ENCODE peak calls at places on chromosomes 11 and 22, in nine cellular contexts. One of them, this sample, is unnamed.
A peak's percentile ranks its signal among the peaks of the same experiment; 100 is the strongest.

GRCh38 chr11:24661313-24661712 is 164.5 kb downstream of the LUZP2 start:
- DNase-seq in WERI-Rb-1: no peak
- DNase-seq in HCT116: no peak
- DNase-seq in psoas muscle: no peak
- DNase-seq in breast epithelium: no peak
- DNase-seq in GM12865: no peak
- DNase-seq in IMR-90: no peak
- DNase-seq in Panc1: no peak
- DNase-seq in heart left ventricle: no peak
- DNase-seq in this sample: no peak

GRCh38 chr11:62787005-62787759 is at the start of gene TMEM179B:
- DNase-seq in WERI-Rb-1: peak; percentile 97
- DNase-seq in HCT116: peak; percentile 98
- DNase-seq in psoas muscle: peak; percentile 98
- DNase-seq in breast epithelium: peak; percentile 98
- DNase-seq in GM12865: peak; percentile 98
- DNase-seq in IMR-90: peak; percentile 98
- DNase-seq in Panc1: peak; percentile 78
- DNase-seq in heart left ventricle: peak; percentile 96
- DNase-seq in this sample: peak; percentile 98

GRCh38 chr22:33864723-33865130 is 55.5 kb downstream of the LARGE1 start:
- DNase-seq in WERI-Rb-1: no peak
- DNase-seq in HCT116: no peak
- DNase-seq in psoas muscle: no peak
- DNase-seq in breast epithelium: no peak
- DNase-seq in GM12865: peak; percentile 52
- DNase-seq in IMR-90: peak; percentile 36
- DNase-seq in Panc1: no peak
- DNase-seq in heart left ventricle: no peak
- DNase-seq in this sample: no peak

GRCh38 chr22:21064917-21065864 is 19.4 kb downstream of the LRRC74B start:
- DNase-seq in WERI-Rb-1: no peak
- DNase-seq in HCT116: no peak
- DNase-seq in psoas muscle: no peak
- DNase-seq in breast epithelium: no peak
- DNase-seq in GM12865: no peak
- DNase-seq in IMR-90: no peak
- DNase-seq in Panc1: no peak
- DNase-seq in heart left ventricle: no peak
- DNase-seq in this sample: no peak

GRCh38 chr11:68664141-68664540 is 20.2 kb upstream of the GAL start:
- DNase-seq in WERI-Rb-1: no peak
- DNase-seq in HCT116: no peak
- DNase-seq in psoas muscle: no peak
- DNase-seq in breast epithelium: no peak
- DNase-seq in GM12865: no peak
- DNase-seq in IMR-90: no peak
- DNase-seq in Panc1: no peak
- DNase-seq in heart left ventricle: no peak
- DNase-seq in this sample: no peak

GRCh38 chr11:68535098-68535497 is 74.5 kb downstream of the PPP6R3 start:
- DNase-seq in WERI-Rb-1: no peak
- DNase-seq in HCT116: no peak
- DNase-seq in psoas muscle: no peak
- DNase-seq in breast epithelium: no peak
- DNase-seq in GM12865: no peak
- DNase-seq in IMR-90: no peak
- DNase-seq in Panc1: no peak
- DNase-seq in heart left ventricle: no peak
- DNase-seq in this sample: no peak

GRCh38 chr11:9461760-9462134 is 935 bp downstream of the ZNF143 start:
- DNase-seq in WERI-Rb-1: no peak
- DNase-seq in HCT116: no peak
- DNase-seq in psoas muscle: no peak
- DNase-seq in breast epithelium: no peak
- DNase-seq in GM12865: peak; percentile 48
- DNase-seq in IMR-90: peak; percentile 15
- DNase-seq in Panc1: no peak
- DNase-seq in heart left ventricle: no peak
- DNase-seq in this sample: no peak

GRCh38 chr11:12079726-12080556 is 30.4 kb upstream of the MICAL2 start:
- DNase-seq in WERI-Rb-1: no peak
- DNase-seq in HCT116: peak; percentile 79
- DNase-seq in psoas muscle: peak; percentile 67
- DNase-seq in breast epithelium: peak; percentile 62
- DNase-seq in GM12865: no peak
- DNase-seq in IMR-90: peak; percentile 99
- DNase-seq in Panc1: peak; percentile 87
- DNase-seq in heart left ventricle: peak; percentile 75
- DNase-seq in this sample: no peak

GRCh38 chr11:128802358-128802981 is 64.6 kb downstream of the KCNJ1 start:
- DNase-seq in WERI-Rb-1: peak; percentile 35
- DNase-seq in HCT116: peak; percentile 21
- DNase-seq in psoas muscle: no peak
- DNase-seq in breast epithelium: no peak
- DNase-seq in GM12865: no peak
- DNase-seq in IMR-90: no peak
- DNase-seq in Panc1: peak; percentile 2
- DNase-seq in heart left ventricle: no peak
- DNase-seq in this sample: no peak

GRCh38 chr22:45602824-45603301 is 68.8 kb upstream of the ATXN10 start:
- DNase-seq in WERI-Rb-1: no peak
- DNase-seq in HCT116: peak; percentile 80
- DNase-seq in psoas muscle: no peak
- DNase-seq in breast epithelium: no peak
- DNase-seq in GM12865: peak; percentile 16
- DNase-seq in IMR-90: no peak
- DNase-seq in Panc1: no peak
- DNase-seq in heart left ventricle: no peak
- DNase-seq in this sample: peak; percentile 82

GRCh38 chr11:128047026-128047425 is 540.3 kb downstream of the ETS1 start:
- DNase-seq in WERI-Rb-1: no peak
- DNase-seq in HCT116: no peak
- DNase-seq in psoas muscle: no peak
- DNase-seq in breast epithelium: no peak
- DNase-seq in GM12865: no peak
- DNase-seq in IMR-90: peak; percentile 7
- DNase-seq in Panc1: no peak
- DNase-seq in heart left ventricle: no peak
- DNase-seq in this sample: no peak

GRCh38 chr11:69523453-69523852 is 42.0 kb downstream of the LINC01488 start:
- DNase-seq in WERI-Rb-1: no peak
- DNase-seq in HCT116: no peak
- DNase-seq in psoas muscle: no peak
- DNase-seq in breast epithelium: no peak
- DNase-seq in GM12865: no peak
- DNase-seq in IMR-90: no peak
- DNase-seq in Panc1: no peak
- DNase-seq in heart left ventricle: no peak
- DNase-seq in this sample: no peak

GRCh38 chr11:34223021-34223813 is 117.8 kb downstream of the NAT10 start:
- DNase-seq in WERI-Rb-1: no peak
- DNase-seq in HCT116: no peak
- DNase-seq in psoas muscle: peak; percentile 84
- DNase-seq in breast epithelium: no peak
- DNase-seq in GM12865: no peak
- DNase-seq in IMR-90: peak; percentile 87
- DNase-seq in Panc1: no peak
- DNase-seq in heart left ventricle: peak; percentile 70
- DNase-seq in this sample: no peak

GRCh38 chr22:27419473-27419872 is 382.1 kb downstream of the MN1 start:
- DNase-seq in WERI-Rb-1: no peak
- DNase-seq in HCT116: no peak
- DNase-seq in psoas muscle: no peak
- DNase-seq in breast epithelium: no peak
- DNase-seq in GM12865: no peak
- DNase-seq in IMR-90: peak; percentile 21
- DNase-seq in Panc1: no peak
- DNase-seq in heart left ventricle: no peak
- DNase-seq in this sample: no peak

GRCh38 chr22:29217827-29218757 is 12.4 kb downstream of the EMID1 start:
- DNase-seq in WERI-Rb-1: no peak
- DNase-seq in HCT116: no peak
- DNase-seq in psoas muscle: peak; percentile 48
- DNase-seq in breast epithelium: no peak
- DNase-seq in GM12865: no peak
- DNase-seq in IMR-90: no peak
- DNase-seq in Panc1: no peak
- DNase-seq in heart left ventricle: no peak
- DNase-seq in this sample: no peak

GRCh38 chr22:31049815-31050420 is 31.2 kb upstream of the SMTN start:
- DNase-seq in WERI-Rb-1: no peak
- DNase-seq in HCT116: no peak
- DNase-seq in psoas muscle: no peak
- DNase-seq in breast epithelium: no peak
- DNase-seq in GM12865: no peak
- DNase-seq in IMR-90: no peak
- DNase-seq in Panc1: no peak
- DNase-seq in heart left ventricle: no peak
- DNase-seq in this sample: no peak

GRCh38 chr22:48478124-48478523 is 1349.5 kb downstream of the BRD1 start:
- DNase-seq in WERI-Rb-1: no peak
- DNase-seq in HCT116: no peak
- DNase-seq in psoas muscle: no peak
- DNase-seq in breast epithelium: no peak
- DNase-seq in GM12865: no peak
- DNase-seq in IMR-90: no peak
- DNase-seq in Panc1: no peak
- DNase-seq in heart left ventricle: no peak
- DNase-seq in this sample: no peak

GRCh38 chr11:112968988-112969714 is 7.9 kb downstream of the NCAM1 start:
- DNase-seq in WERI-Rb-1: no peak
- DNase-seq in HCT116: no peak
- DNase-seq in psoas muscle: no peak
- DNase-seq in breast epithelium: no peak
- DNase-seq in GM12865: no peak
- DNase-seq in IMR-90: no peak
- DNase-seq in Panc1: no peak
- DNase-seq in heart left ventricle: no peak
- DNase-seq in this sample: no peak

GRCh38 chr11:69113646-69114340 is 41.9 kb upstream of the SMIM38 start:
- DNase-seq in WERI-Rb-1: no peak
- DNase-seq in HCT116: no peak
- DNase-seq in psoas muscle: no peak
- DNase-seq in breast epithelium: no peak
- DNase-seq in GM12865: no peak
- DNase-seq in IMR-90: no peak
- DNase-seq in Panc1: no peak
- DNase-seq in heart left ventricle: no peak
- DNase-seq in this sample: no peak

GRCh38 chr11:84524422-84525051 is 1102.6 kb downstream of the DLG2 start:
- DNase-seq in WERI-Rb-1: no peak
- DNase-seq in HCT116: no peak
- DNase-seq in psoas muscle: no peak
- DNase-seq in breast epithelium: no peak
- DNase-seq in GM12865: peak; percentile 10
- DNase-seq in IMR-90: peak; percentile 25
- DNase-seq in Panc1: no peak
- DNase-seq in heart left ventricle: no peak
- DNase-seq in this sample: no peak
- TF ChIP-seq CTCF in WERI-Rb-1: no peak
- TF ChIP-seq CTCF in HCT116: peak; percentile 25
- TF ChIP-seq CTCF in psoas muscle: peak; percentile 29
- TF ChIP-seq CTCF in breast epithelium: peak; percentile 28
- TF ChIP-seq CTCF in GM12865: no peak
- TF ChIP-seq CTCF in IMR-90: peak; percentile 49
- TF ChIP-seq CTCF in Panc1: peak; percentile 64
- TF ChIP-seq CTCF in heart left ventricle: peak; percentile 36
- TF ChIP-seq CTCF in this sample: peak; percentile 78

GRCh38 chr22:35045451-35045850 is 20.5 kb upstream of the ISX start:
- DNase-seq in WERI-Rb-1: no peak
- DNase-seq in HCT116: no peak
- DNase-seq in psoas muscle: no peak
- DNase-seq in breast epithelium: no peak
- DNase-seq in GM12865: peak; percentile 83
- DNase-seq in IMR-90: no peak
- DNase-seq in Panc1: no peak
- DNase-seq in heart left ventricle: no peak
- DNase-seq in this sample: no peak
- H3K4me3 ChIP-seq in WERI-Rb-1: no peak overlapping the region
- H3K4me3 ChIP-seq in HCT116: no peak overlapping the region
- H3K4me3 ChIP-seq in psoas muscle: no peak overlapping the region
- H3K4me3 ChIP-seq in breast epithelium: no peak overlapping the region
- H3K4me3 ChIP-seq in GM12865: no peak overlapping the region
- H3K4me3 ChIP-seq in IMR-90: no peak overlapping the region
- H3K4me3 ChIP-seq in Panc1: no peak overlapping the region
- H3K4me3 ChIP-seq in heart left ventricle: no peak overlapping the region
- H3K4me3 ChIP-seq in this sample: no peak overlapping the region

GRCh38 chr11:5174934-5175333 is 20.4 kb upstream of the OR52A1 start:
- DNase-seq in WERI-Rb-1: no peak
- DNase-seq in HCT116: no peak
- DNase-seq in psoas muscle: no peak
- DNase-seq in breast epithelium: no peak
- DNase-seq in GM12865: no peak
- DNase-seq in IMR-90: no peak
- DNase-seq in Panc1: no peak
- DNase-seq in heart left ventricle: no peak
- DNase-seq in this sample: no peak

DNA sequence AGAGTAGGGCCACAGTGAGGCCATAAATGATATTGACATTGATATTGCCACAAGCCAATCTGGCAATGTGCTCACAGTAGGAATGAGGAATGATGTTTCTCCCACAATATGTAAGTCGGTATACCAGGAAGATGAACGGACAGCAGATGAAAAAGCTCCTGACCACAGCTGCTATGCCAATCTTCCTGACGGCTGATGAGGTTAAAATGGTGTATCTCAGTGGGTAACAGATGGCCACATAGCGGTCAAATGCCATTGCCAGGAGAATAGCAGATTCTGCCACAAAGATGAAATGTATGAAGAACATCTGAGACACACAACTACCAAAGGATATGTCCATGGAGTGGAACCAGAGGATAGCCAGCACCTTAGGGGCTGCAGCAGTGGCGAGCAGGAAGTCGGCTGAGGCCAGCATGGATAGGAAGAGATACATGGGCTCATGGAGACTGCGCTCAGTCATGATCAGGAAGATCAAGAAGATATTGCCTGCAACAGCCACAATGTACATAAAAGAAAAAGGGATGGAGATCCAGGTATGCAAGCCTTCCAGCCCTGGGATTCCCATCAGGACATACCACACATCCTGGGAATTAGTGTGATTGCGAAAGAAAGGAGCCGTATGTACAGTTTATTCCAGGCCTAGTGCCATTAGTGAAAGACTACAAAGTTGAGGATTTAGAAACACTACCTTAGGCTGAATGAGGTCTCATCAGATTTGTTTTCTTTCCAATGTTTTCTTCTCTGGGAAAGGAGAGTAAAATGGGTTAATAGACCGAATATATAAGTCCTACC is 22.2 kb downstream of the OR51V1 start:
- DNase-seq in WERI-Rb-1: no peak
- DNase-seq in HCT116: no peak
- DNase-seq in psoas muscle: no peak
- DNase-seq in breast epithelium: no peak
- DNase-seq in GM12865: no peak
- DNase-seq in IMR-90: no peak
- DNase-seq in Panc1: no peak
- DNase-seq in heart left ventricle: no peak
- DNase-seq in this sample: no peak
- TF ChIP-seq CTCF in WERI-Rb-1: no peak
- TF ChIP-seq CTCF in HCT116: no peak
- TF ChIP-seq CTCF in psoas muscle: no peak
- TF ChIP-seq CTCF in breast epithelium: no peak
- TF ChIP-seq CTCF in GM12865: no peak
- TF ChIP-seq CTCF in IMR-90: no peak
- TF ChIP-seq CTCF in Panc1: no peak
- TF ChIP-seq CTCF in heart left ventricle: no peak
- TF ChIP-seq CTCF in this sample: no peak

GRCh38 chr11:78542007-78542406 is 32.7 kb downstream of the NARS2 start:
- DNase-seq in WERI-Rb-1: no peak
- DNase-seq in HCT116: no peak
- DNase-seq in psoas muscle: no peak
- DNase-seq in breast epithelium: no peak
- DNase-seq in GM12865: peak; percentile 19
- DNase-seq in IMR-90: peak; percentile 79
- DNase-seq in Panc1: no peak
- DNase-seq in heart left ventricle: no peak
- DNase-seq in this sample: no peak
- H3K4me3 ChIP-seq in WERI-Rb-1: no peak overlapping the region
- H3K4me3 ChIP-seq in HCT116: no peak overlapping the region
- H3K4me3 ChIP-seq in psoas muscle: no peak overlapping the region
- H3K4me3 ChIP-seq in breast epithelium: no peak overlapping the region
- H3K4me3 ChIP-seq in GM12865: no peak overlapping the region
- H3K4me3 ChIP-seq in IMR-90: no peak overlapping the region
- H3K4me3 ChIP-seq in Panc1: no peak overlapping the region
- H3K4me3 ChIP-seq in heart left ventricle: no peak overlapping the region
- H3K4me3 ChIP-seq in this sample: no peak overlapping the region

This sample was measured in Caco-2.